ENCODE peak calls at places on chromosomes 16 and 17, in four cellular contexts. Y is CD8-positive, alpha-beta T cell; R is HL-60; L is mammary epithelial cell. W is an unnamed sample.

GRCh38 chr17:81334419-81334896 is 39.4 kb upstream of the SLC38A10 start:
- DNase-seq in Y (no peak), R (no peak), L (no peak), W (no peak)

GRCh38 chr17:69480197-69480596 is 65.7 kb downstream of the MAP2K6 start:
- DNase-seq in Y (no peak), R (no peak), L (peak), W (no peak)

GRCh38 chr16:4631444-4631843 is 6.8 kb downstream of the MGRN1 start:
- DNase-seq in Y (no peak), R (no peak), L (no peak), W (no peak)

GRCh38 chr16:65658339-65659275 is 536.7 kb upstream of the CDH11 start:
- DNase-seq in Y (no peak), R (no peak), L (peak), W (no peak)

GRCh38 chr16:49786926-49787557 is 68.9 kb downstream of the ZNF423 start:
- DNase-seq in Y (no peak), R (no peak), L (no peak), W (no peak)

GRCh38 chr16:69223882-69224281 is 36.9 kb downstream of the SNTB2 start:
- DNase-seq in Y (no peak), R (no peak), L (peak), W (no peak)

GRCh38 chr16:67881557-67882220 is 3.0 kb upstream of the NRN1L start:
- DNase-seq in Y (no peak), R (no peak), L (no peak), W (no peak)

GRCh38 chr17:52537368-52537767 is 378.9 kb upstream of the CA10 start:
- DNase-seq in Y (no peak), R (no peak), L (no peak), W (no peak)

GRCh38 chr17:53353919-53354351 is 468.8 kb upstream of the KIF2B start:
- DNase-seq in Y (no peak), R (no peak), L (peak), W (no peak)

GRCh38 chr16:27638833-27639587 is 89.1 kb downstream of the KATNIP start:
- DNase-seq in Y (no peak), R (no peak), L (peak), W (no peak)

GRCh38 chr16:83533193-83533592 is 274.6 kb upstream of the HSBP1 start:
- DNase-seq in Y (no peak), R (no peak), L (peak), W (no peak)

GRCh38 chr16:21283521-21284289 is 5.6 kb upstream of the CRYM start:
- DNase-seq in Y (no peak), R (no peak), L (peak), W (no peak)

GRCh38 chr17:2055494-2056220 is 754 bp downstream of the HIC1 start:
- DNase-seq in Y (peak), R (no peak), L (no peak), W (no peak)

GRCh38 chr16:80580109-80580832 is 39.5 kb downstream of the DYNLRB2 start:
- DNase-seq in Y (peak), R (no peak), L (peak), W (peak)

GRCh38 chr17:74334393-74335039 is 8.5 kb downstream of the KIF19 start:
- DNase-seq in Y (no peak), R (no peak), L (peak), W (no peak)

GRCh38 chr16:19809121-19809635 is 75.5 kb downstream of the GPRC5B start:
- DNase-seq in Y (no peak), R (peak), L (peak), W (no peak)

GRCh38 chr16:50960517-50961202 is 190.4 kb downstream of the SALL1 start:
- DNase-seq in Y (no peak), R (no peak), L (no peak), W (no peak)

GRCh38 chr17:82388223-82388921 is 16.8 kb downstream of the UTS2R start:
- DNase-seq in Y (no peak), R (no peak), L (no peak), W (no peak)

GRCh38 chr17:46264456-46265198 is 30.3 kb upstream of the LRRC37A start:
- DNase-seq in Y (no peak), R (no peak), L (peak), W (no peak)

GRCh38 chr16:4681471-4682083 is 11.8 kb upstream of the NUDT16L1 start:
- DNase-seq in Y (no peak), R (no peak), L (no peak), W (no peak)

DNA sequence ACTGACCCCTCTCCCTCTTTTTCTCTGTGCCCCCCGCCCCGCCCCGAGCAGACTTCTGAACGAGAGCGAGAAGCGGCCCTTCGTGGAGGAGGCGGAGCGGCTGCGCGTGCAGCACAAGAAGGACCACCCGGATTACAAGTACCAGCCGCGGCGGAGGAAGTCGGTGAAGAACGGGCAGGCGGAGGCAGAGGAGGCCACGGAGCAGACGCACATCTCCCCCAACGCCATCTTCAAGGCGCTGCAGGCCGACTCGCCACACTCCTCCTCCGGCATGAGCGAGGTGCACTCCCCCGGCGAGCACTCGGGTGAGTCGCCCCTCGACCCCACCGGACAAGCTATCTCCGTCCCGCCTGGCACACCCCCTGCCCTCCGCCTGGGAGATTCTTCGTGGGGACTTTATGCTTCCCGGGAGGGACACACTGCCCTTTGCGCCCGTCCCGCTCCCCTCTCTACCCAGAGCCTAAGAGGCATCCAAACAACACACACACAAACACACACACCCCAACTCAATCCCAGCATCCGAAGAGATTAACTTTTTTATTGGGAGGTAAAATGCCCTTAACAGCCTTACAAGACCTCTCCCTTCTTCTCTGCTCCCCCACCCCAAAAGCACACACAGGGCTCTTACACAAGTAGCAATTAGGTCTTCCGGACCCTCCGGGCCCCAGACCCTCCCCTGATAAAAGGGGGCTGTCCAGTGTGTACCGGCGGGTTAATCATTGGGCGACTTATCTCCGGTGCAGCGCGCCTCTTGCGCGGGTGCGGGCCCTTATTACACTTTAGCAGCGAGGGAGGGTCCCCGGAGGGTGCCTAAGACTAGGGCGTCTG is 2.1 kb downstream of the SOX9 start:
- DNase-seq in Y (no peak), R (no peak), L (peak), W (no peak)
- H3K4me3 ChIP-seq in Y (no peak), R (no peak), L (peak), W (peak)

GRCh38 chr16:63617990-63618763 is 1503.7 kb downstream of the CDH11 start:
- DNase-seq in Y (no peak), R (no peak), L (peak), W (no peak)
- TF ChIP-seq CTCF in Y (no peak), R (no peak), L (no peak), W (no peak)

GRCh38 chr17:29215717-29216116 is 30.9 kb upstream of the CRYBA1 start:
- DNase-seq in Y (no peak), R (no peak), L (peak), W (peak)

GRCh38 chr17:29216856-29217255 is 29.8 kb upstream of the CRYBA1 start:
- DNase-seq in Y (no peak), R (no peak), L (peak), W (no peak)

GRCh38 chr17:29216181-29216580 is 30.5 kb upstream of the CRYBA1 start:
- DNase-seq in Y (no peak), R (no peak), L (no peak), W (no peak)

GRCh38 chr17:29215174-29215573 is 31.5 kb upstream of the CRYBA1 start:
- DNase-seq in Y (no peak), R (no peak), L (no peak), W (no peak)

GRCh38 chr17:29219378-29220047 is 27.1 kb upstream of the CRYBA1 start:
- DNase-seq in Y (peak), R (peak), L (peak), W (peak)
- H3K4me3 ChIP-seq in Y (no peak), R (no peak), L (no peak), W (no peak)

GRCh38 chr17:35871415-35871814 is 2.7 kb upstream of the HEATR9 start:
- DNase-seq in Y (no peak), R (peak), L (no peak), W (no peak)
- TF ChIP-seq CTCF in Y (no peak), R (no peak), L (no peak), W (no peak)

GRCh38 chr17:48194097-48194550 is 86.6 kb downstream of the SNX11 start:
- DNase-seq in Y (no peak), R (no peak), L (peak), W (no peak)

GRCh38 chr17:48190871-48191270 is 83.3 kb downstream of the SNX11 start:
- DNase-seq in Y (no peak), R (no peak), L (no peak), W (no peak)

GRCh38 chr17:48187867-48188608 is 80.5 kb downstream of the SNX11 start:
- DNase-seq in Y (no peak), R (no peak), L (no peak), W (no peak)

GRCh38 chr17:48192321-48192731 is 84.8 kb downstream of the SNX11 start:
- DNase-seq in Y (no peak), R (no peak), L (no peak), W (no peak)

GRCh38 chr17:48191362-48191761 is 83.8 kb downstream of the SNX11 start:
- DNase-seq in Y (no peak), R (no peak), L (no peak), W (no peak)
- H3K4me3 ChIP-seq in Y (no peak), R (no peak), L (no peak), W (no peak)

DNA sequence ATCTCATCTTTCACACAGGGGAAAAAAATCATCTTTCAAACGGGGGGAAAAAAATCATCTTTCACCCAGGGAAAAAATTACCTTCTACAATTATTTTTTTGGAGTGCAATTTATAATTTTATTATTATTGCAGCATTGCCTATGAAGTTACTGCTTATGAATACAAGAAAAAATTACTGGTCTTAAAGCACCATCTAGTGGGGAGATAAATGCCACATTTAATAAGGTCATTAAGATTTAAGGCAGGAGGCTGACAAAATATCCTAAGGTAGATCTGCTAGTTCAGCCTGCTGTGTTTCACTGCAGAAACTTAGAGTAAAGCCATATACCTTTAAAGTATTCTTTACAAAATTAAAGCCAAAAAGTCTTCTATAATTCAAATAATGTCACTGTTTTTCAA is 13.7 kb downstream of the SHCBP1 start:
- DNase-seq in Y (no peak), R (no peak), L (peak), W (no peak)
- TF ChIP-seq CTCF in Y (peak), R (no peak), L (peak), W (peak)

DNA sequence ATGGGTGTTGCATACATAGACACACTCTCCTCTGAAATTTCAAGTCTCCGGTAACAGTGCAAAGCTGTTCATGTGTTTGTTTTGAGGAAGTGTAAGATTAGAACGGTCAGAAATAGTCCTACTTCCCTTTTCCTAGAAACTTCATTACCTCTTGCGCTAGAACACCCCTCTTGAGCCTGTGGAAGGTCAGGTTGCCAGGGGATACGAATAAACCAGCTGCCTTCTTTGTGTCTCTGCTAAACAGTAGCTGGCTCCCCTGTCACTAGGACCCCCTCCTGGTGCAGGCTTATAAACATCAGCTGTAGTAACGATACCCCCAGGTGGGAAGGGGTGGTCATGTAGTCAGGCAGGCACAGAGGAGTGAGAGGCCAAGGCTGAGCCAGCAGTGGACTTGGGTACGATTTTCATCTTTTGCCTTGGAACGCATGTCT is 113.4 kb upstream of the RCVRN start:
- DNase-seq in Y (no peak), R (peak), L (no peak), W (peak)
- H3K4me3 ChIP-seq in Y (no peak), R (peak), L (no peak), W (no peak)

GRCh38 chr17:70629902-70630301 is 460.6 kb downstream of the KCNJ2 start:
- DNase-seq in Y (no peak), R (no peak), L (no peak), W (no peak)
- TF ChIP-seq CTCF in Y (no peak), R (no peak), L (peak), W (peak)

GRCh38 chr17:72116692-72117469 is 3.9 kb upstream of the SOX9 start:
- DNase-seq in Y (no peak), R (no peak), L (peak), W (no peak)
- H3K4me3 ChIP-seq in Y (no peak), R (no peak), L (peak), W (peak)